ENCODE peak calls at places on chromosome 15, in five cellular contexts. One of them, this sample, is unnamed.

GRCh38 chr15:59549339-59549807 is 62.2 kb upstream of the GCNT3 start:
- DNase-seq in posterior vena cava: no peak
- DNase-seq in H9: peak; percentile 66
- DNase-seq in NCI-H1417 treated with DMSO at 0.1 percent for 48 hours: no peak
- DNase-seq in left ventricle myocardium inferior: no peak
- DNase-seq in this sample: no peak

GRCh38 chr15:48318131-48318530 is 13.1 kb upstream of the DUT start:
- DNase-seq in H9: peak; percentile 61
- DNase-seq in NCI-H1417 treated with DMSO at 0.1 percent for 48 hours: no peak
- DNase-seq in posterior vena cava: no peak
- DNase-seq in left ventricle myocardium inferior: no peak
- DNase-seq in this sample: no peak

GRCh38 chr15:47756872-47757271 is 39.6 kb downstream of the SEMA6D start:
- DNase-seq in NCI-H1417 treated with DMSO at 0.1 percent for 48 hours: no peak
- DNase-seq in H9: no peak
- DNase-seq in posterior vena cava: no peak
- DNase-seq in left ventricle myocardium inferior: no peak
- DNase-seq in this sample: peak; percentile 35

GRCh38 chr15:90617171-90617570 is 87.4 kb downstream of the CRTC3 start:
- DNase-seq in left ventricle myocardium inferior: no peak
- DNase-seq in H9: no peak
- DNase-seq in posterior vena cava: no peak
- DNase-seq in NCI-H1417 treated with DMSO at 0.1 percent for 48 hours: no peak
- DNase-seq in this sample: no peak

GRCh38 chr15:23503546-23503945 is 56.5 kb upstream of the GOLGA6L2 start:
- DNase-seq in left ventricle myocardium inferior: no peak
- DNase-seq in NCI-H1417 treated with DMSO at 0.1 percent for 48 hours: peak; percentile 63
- DNase-seq in posterior vena cava: no peak
- DNase-seq in H9: no peak
- DNase-seq in this sample: no peak

GRCh38 chr15:65887565-65887964 is 18.3 kb downstream of the RAB11A start:
- DNase-seq in H9: no peak
- DNase-seq in posterior vena cava: no peak
- DNase-seq in NCI-H1417 treated with DMSO at 0.1 percent for 48 hours: no peak
- DNase-seq in left ventricle myocardium inferior: no peak
- DNase-seq in this sample: no peak

GRCh38 chr15:69951511-69952209 is 146.1 kb downstream of the TLE3 start:
- DNase-seq in NCI-H1417 treated with DMSO at 0.1 percent for 48 hours: no peak
- DNase-seq in left ventricle myocardium inferior: no peak
- DNase-seq in H9: no peak
- DNase-seq in posterior vena cava: no peak
- DNase-seq in this sample: no peak

GRCh38 chr15:89187911-89188514 is 33.4 kb downstream of the RLBP1 start:
- DNase-seq in NCI-H1417 treated with DMSO at 0.1 percent for 48 hours: no peak
- DNase-seq in H9: no peak
- DNase-seq in left ventricle myocardium inferior: no peak
- DNase-seq in posterior vena cava: no peak
- DNase-seq in this sample: peak; percentile 70

GRCh38 chr15:58522865-58523264 is 91.1 kb downstream of the LIPC start:
- DNase-seq in H9: no peak
- DNase-seq in posterior vena cava: no peak
- DNase-seq in left ventricle myocardium inferior: no peak
- DNase-seq in NCI-H1417 treated with DMSO at 0.1 percent for 48 hours: no peak
- DNase-seq in this sample: no peak

This sample was measured in ACHN.